ENCODE peak calls at places on chromosomes 1 and 21, in nine cellular contexts. T, Z, I, R, S, A, B, U and K are unnamed samples.
A peak's percentile ranks its signal among the peaks of the same experiment; 100 is the strongest.

GRCh38 chr21:46205766-46206162 is 21.5 kb upstream of the SPATC1L start:
- DNase-seq in A (no peak), R (no peak), S (no peak), U (peak; percentile 42), I (peak; percentile 62), B (peak; percentile 4), Z (no peak), T (no peak), K (no peak)

GRCh38 chr1:29290414-29290980 is 54.2 kb downstream of the PTPRU start:
- DNase-seq in A (peak; percentile 6), B (no peak), Z (no peak), T (no peak), R (no peak), U (no peak), I (no peak), S (no peak), K (no peak)

GRCh38 chr1:161119017-161119378 is 1.1 kb downstream of the NIT1 start:
- DNase-seq in R (peak; percentile 66), A (no peak), I (no peak), B (peak; percentile 69), T (no peak), Z (no peak), U (no peak), S (no peak), K (no peak)

GRCh38 chr1:230231739-230232075 is 164.7 kb downstream of the GALNT2 start:
- DNase-seq in T (no peak), Z (no peak), U (peak; percentile 91), R (peak; percentile 44), S (no peak), A (peak; percentile 68), B (peak; percentile 60), I (peak; percentile 89), K (no peak)

GRCh38 chr1:20472860-20473711 is 12.9 kb downstream of the CAMK2N1 start:
- DNase-seq in S (no peak), I (no peak), Z (no peak), A (peak; percentile 38), B (peak; percentile 88), U (no peak), R (peak; percentile 60), T (no peak), K (peak; percentile 75)

GRCh38 chr21:31180256-31181088 is 142.2 kb upstream of the KRTAP19-8 start:
- DNase-seq in I (no peak), U (no peak), S (peak; percentile 44), B (no peak), A (peak; percentile 25), R (peak; percentile 35), Z (no peak), T (no peak), K (peak; percentile 48)

GRCh38 chr1:167599839-167600581 is 30.0 kb upstream of the RCSD1 start:
- DNase-seq in U (peak; percentile 56), S (peak; percentile 36), R (peak; percentile 66), Z (peak; percentile 56), I (no peak), A (peak; percentile 55), B (peak; percentile 47), T (no peak), K (peak; percentile 67)

GRCh38 chr1:17762313-17762712 is 7.2 kb downstream of the ACTL8 start:
- DNase-seq in I (no peak), T (no peak), Z (no peak), B (no peak), R (no peak), S (no peak), U (no peak), A (no peak), K (no peak)

GRCh38 chr1:202957733-202958543 is at the start of gene ADIPOR1:
- DNase-seq in U (peak; percentile 96), B (peak; percentile 93), I (peak; percentile 97), Z (peak; percentile 94), A (peak; percentile 83), R (peak; percentile 93), T (peak; percentile 50), S (peak; percentile 98), K (peak; percentile 99)

GRCh38 chr1:246156847-246157246 is 350.2 kb downstream of the SMYD3 start:
- DNase-seq in T (no peak), A (no peak), S (no peak), R (no peak), B (no peak), U (no peak), Z (no peak), I (no peak), K (no peak)

GRCh38 chr21:44957047-44957831 is 17.4 kb downstream of the SLX9 start:
- DNase-seq in S (no peak), I (no peak), T (no peak), Z (no peak), U (peak; percentile 38), A (no peak), R (no peak), B (no peak), K (no peak)

GRCh38 chr1:14996133-14997050 is 157.2 kb upstream of the TMEM51 start:
- DNase-seq in B (peak; percentile 93), I (no peak), A (peak; percentile 79), U (no peak), Z (no peak), T (no peak), S (peak; percentile 63), R (no peak), K (no peak)

GRCh38 chr1:26959722-26960624 is at the start of gene KDF1:
- DNase-seq in A (no peak), U (peak; percentile 92), S (peak; percentile 87), I (peak; percentile 95), B (no peak), Z (peak; percentile 69), T (no peak), R (peak; percentile 37), K (no peak)

GRCh38 chr1:153932593-153933131 is 9.9 kb upstream of the GATAD2B start:
- DNase-seq in Z (no peak), T (no peak), I (peak; percentile 45), U (no peak), S (no peak), B (no peak), R (no peak), A (no peak), K (no peak)

GRCh38 chr1:168728452-168729404 is at the start of gene DPT:
- DNase-seq in R (no peak), U (no peak), S (no peak), A (peak; percentile 71), Z (no peak), T (peak; percentile 75), I (no peak), B (no peak), K (no peak)

GRCh38 chr1:204979306-204979705 is 63.7 kb upstream of the CNTN2 start:
- DNase-seq in U (no peak), Z (no peak), I (no peak), T (no peak), A (no peak), S (no peak), B (no peak), R (no peak), K (no peak)

GRCh38 chr1:161020573-161021167 is at the start of gene F11R:
- DNase-seq in Z (peak; percentile 43), R (peak; percentile 40), S (peak; percentile 74), A (no peak), I (peak; percentile 87), B (peak; percentile 66), T (no peak), U (peak; percentile 79), K (peak; percentile 73)

GRCh38 chr1:166111430-166111829 is 55.4 kb downstream of the FAM78B start:
- DNase-seq in R (no peak), S (no peak), I (no peak), Z (no peak), U (no peak), B (no peak), T (no peak), A (no peak), K (no peak)

GRCh38 chr21:34949499-34949898 is 99.6 kb downstream of the RUNX1 start:
- DNase-seq in R (peak; percentile 23), B (no peak), U (no peak), A (no peak), Z (no peak), T (no peak), S (no peak), I (no peak), K (no peak)

GRCh38 chr21:34953950-34954349 is 95.2 kb downstream of the RUNX1 start:
- DNase-seq in Z (no peak), S (no peak), I (no peak), U (no peak), A (no peak), R (no peak), T (no peak), B (no peak), K (no peak)

GRCh38 chr21:34949045-34949444 is 100.1 kb downstream of the RUNX1 start:
- DNase-seq in B (no peak), T (no peak), S (no peak), A (no peak), R (no peak), Z (no peak), U (no peak), I (no peak), K (no peak)

GRCh38 chr21:34950980-34951379 is 98.1 kb downstream of the RUNX1 start:
- DNase-seq in B (no peak), U (no peak), R (no peak), T (no peak), A (peak; percentile 59), S (no peak), Z (no peak), I (no peak), K (no peak)

DNA sequence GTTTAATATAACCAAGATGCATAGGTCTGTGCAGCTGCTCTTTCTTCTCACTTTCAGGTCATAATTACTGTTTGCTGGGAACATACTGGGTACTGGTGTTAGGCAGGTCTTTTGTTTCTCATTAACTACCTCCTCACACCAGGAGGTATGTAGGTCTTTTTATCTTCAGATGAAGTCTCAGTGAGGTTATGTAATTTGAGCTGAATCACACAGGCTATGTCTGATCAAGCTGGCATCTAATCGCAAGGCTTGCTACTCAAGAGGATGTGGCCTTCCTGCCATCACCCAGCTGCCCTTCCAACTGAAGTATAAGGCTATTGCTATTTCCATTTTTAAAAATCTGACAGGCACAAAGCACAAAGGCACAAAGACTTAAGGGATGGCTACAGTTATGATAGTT is 96.4 kb downstream of the RUNX1 start:
- DNase-seq in I (no peak), Z (no peak), B (no peak), U (no peak), R (no peak), A (peak; percentile 59), T (no peak), S (no peak), K (no peak)
- TF ChIP-seq CTCF in I (no peak), Z (no peak), B (no peak), U (no peak), R (no peak), A (no peak), T (no peak), S (no peak), K (no peak)

GRCh38 chr1:112508242-112509004 is at the start of gene WNT2B:
- DNase-seq in S (peak; percentile 31), B (no peak), I (peak; percentile 74), T (no peak), Z (peak; percentile 58), U (peak; percentile 59), A (no peak), R (peak; percentile 64), K (peak; percentile 79)
- TF ChIP-seq CTCF in S (no peak), B (no peak), I (no peak), T (no peak), Z (no peak), U (no peak), A (no peak), R (no peak), K (no peak)

GRCh38 chr1:164914208-164914607 is 355.2 kb downstream of the PBX1 start:
- DNase-seq in A (peak; percentile 33), B (peak; percentile 16), I (no peak), S (no peak), U (no peak), Z (no peak), T (peak; percentile 22), R (no peak), K (no peak)
- TF ChIP-seq CTCF in A (peak; percentile 34), B (peak; percentile 44), I (peak; percentile 28), S (no peak), U (peak; percentile 17), Z (no peak), T (peak; percentile 42), R (no peak), K (no peak)

GRCh38 chr1:53291574-53291973 is 36.3 kb downstream of the LRP8 start:
- DNase-seq in T (no peak), A (no peak), I (no peak), Z (no peak), U (no peak), S (no peak), B (no peak), R (no peak), K (no peak)
- TF ChIP-seq CTCF in T (no peak), A (no peak), I (no peak), Z (no peak), U (no peak), S (no peak), B (no peak), R (no peak), K (no peak)